ENCODE peak calls at places on chromosome 17, in six cellular contexts. F is psoas muscle, N is NB4, O is choroid plexus epithelial cell, B is astrocyte of the spinal cord, X is uterus. J is an unnamed sample.

GRCh38 chr17:57900991-57901743 is 51.3 kb upstream of the MRPS23 start:
- DNase-seq in N (no peak), B (no peak), O (no peak), X (no peak), F (peak; percentile 4), J (peak; percentile 97)

GRCh38 chr17:75144816-75145511 is 9.3 kb downstream of the JPT1 start:
- DNase-seq in B (no peak), F (peak; percentile 20), X (no peak), N (no peak), O (no peak), J (no peak)

GRCh38 chr17:50514936-50515702 is 6.9 kb downstream of the MYCBPAP start:
- DNase-seq in O (peak; percentile 41), B (peak; percentile 29), N (no peak), X (no peak), F (no peak), J (peak; percentile 45)

GRCh38 chr17:75652934-75653549 is 13.9 kb downstream of the RECQL5 start:
- DNase-seq in F (no peak), N (peak; percentile 51), B (peak; percentile 16), O (peak; percentile 62), X (no peak), J (peak; percentile 31)

GRCh38 chr17:58947411-58948208 is 159.1 kb downstream of the TRIM37 start:
- DNase-seq in N (no peak), X (no peak), F (no peak), O (no peak), B (no peak), J (no peak)

GRCh38 chr17:2023692-2024571 is 1.2 kb downstream of the RTN4RL1 start:
- DNase-seq in F (peak; percentile 69), O (peak; percentile 68), X (peak; percentile 54), N (peak; percentile 49), B (peak; percentile 25), J (no peak)

GRCh38 chr17:21043296-21044232 is 753 bp upstream of the USP22 start:
- DNase-seq in B (peak; percentile 100), N (peak; percentile 100), F (peak; percentile 100), O (peak; percentile 99), X (peak; percentile 97), J (peak; percentile 90)

GRCh38 chr17:58966208-58966607 is 140.5 kb downstream of the TRIM37 start:
- DNase-seq in X (no peak), B (no peak), N (no peak), O (no peak), F (no peak), J (no peak)

GRCh38 chr17:4161179-4161559 is 18.2 kb downstream of the CYB5D2 start:
- DNase-seq in F (peak; percentile 85), O (peak; percentile 93), B (peak; percentile 82), X (no peak), N (peak; percentile 14), J (peak; percentile 93)

GRCh38 chr17:32822996-32823395 is 53.9 kb downstream of the MYO1D start:
- DNase-seq in N (no peak), O (peak; percentile 13), B (peak; percentile 5), F (no peak), X (no peak), J (no peak)
- H3K4me3 ChIP-seq in N (no peak overlapping the region), O (no peak overlapping the region), B (no peak overlapping the region), F (peak overlapping the region; percentile 41), X (no peak overlapping the region), J (peak overlapping the region; percentile 36)

GRCh38 chr17:8121531-8122390 is 2.1 kb downstream of the HES7 start:
- DNase-seq in B (peak; percentile 65), N (peak; percentile 83), X (peak; percentile 67), F (peak; percentile 78), O (peak; percentile 52), J (no peak)
- TF ChIP-seq CTCF in B (peak; percentile 50), N (peak; percentile 36), X (peak; percentile 63), F (peak; percentile 41), O (peak; percentile 27), J (peak; percentile 58)

GRCh38 chr17:42050360-42051012 is at the start of gene C17orf113:
- DNase-seq in F (peak; percentile 82), N (peak; percentile 53), O (peak; percentile 22), B (no peak), X (peak; percentile 50), J (no peak)
- H3K4me3 ChIP-seq in F (peak within 1 kb of the TSS; percentile 85), N (peak within 1 kb of the TSS; percentile 34), O (peak within 1 kb of the TSS; percentile 49), B (peak within 1 kb of the TSS; percentile 37), X (peak within 1 kb of the TSS; percentile 31), J (peak within 1 kb of the TSS; percentile 56)

DNA sequence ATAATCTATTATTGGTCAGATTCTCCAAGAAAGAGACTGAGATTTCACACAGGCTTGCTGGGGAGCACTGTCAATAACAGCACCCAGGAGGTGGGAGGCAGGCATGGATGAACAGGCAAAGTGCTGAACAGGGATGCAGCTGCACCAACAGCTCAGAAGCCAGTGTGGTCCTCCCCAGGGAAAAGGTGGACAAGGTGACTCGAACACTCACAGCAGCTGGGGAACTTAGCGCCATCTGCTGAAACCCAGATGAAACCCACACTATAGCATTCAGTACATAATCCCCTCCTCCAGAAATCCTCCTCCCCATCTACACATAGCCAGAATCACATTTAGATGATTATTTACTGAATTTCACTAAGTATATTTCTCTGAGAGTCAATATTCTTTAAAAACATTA is 255.2 kb upstream of the WSB1 start:
- DNase-seq in N (peak; percentile 72), X (no peak), B (no peak), O (no peak), F (no peak), J (no peak)
- TF ChIP-seq CTCF in N (peak; percentile 79), X (no peak), B (no peak), O (no peak), F (no peak), J (no peak)

DNA sequence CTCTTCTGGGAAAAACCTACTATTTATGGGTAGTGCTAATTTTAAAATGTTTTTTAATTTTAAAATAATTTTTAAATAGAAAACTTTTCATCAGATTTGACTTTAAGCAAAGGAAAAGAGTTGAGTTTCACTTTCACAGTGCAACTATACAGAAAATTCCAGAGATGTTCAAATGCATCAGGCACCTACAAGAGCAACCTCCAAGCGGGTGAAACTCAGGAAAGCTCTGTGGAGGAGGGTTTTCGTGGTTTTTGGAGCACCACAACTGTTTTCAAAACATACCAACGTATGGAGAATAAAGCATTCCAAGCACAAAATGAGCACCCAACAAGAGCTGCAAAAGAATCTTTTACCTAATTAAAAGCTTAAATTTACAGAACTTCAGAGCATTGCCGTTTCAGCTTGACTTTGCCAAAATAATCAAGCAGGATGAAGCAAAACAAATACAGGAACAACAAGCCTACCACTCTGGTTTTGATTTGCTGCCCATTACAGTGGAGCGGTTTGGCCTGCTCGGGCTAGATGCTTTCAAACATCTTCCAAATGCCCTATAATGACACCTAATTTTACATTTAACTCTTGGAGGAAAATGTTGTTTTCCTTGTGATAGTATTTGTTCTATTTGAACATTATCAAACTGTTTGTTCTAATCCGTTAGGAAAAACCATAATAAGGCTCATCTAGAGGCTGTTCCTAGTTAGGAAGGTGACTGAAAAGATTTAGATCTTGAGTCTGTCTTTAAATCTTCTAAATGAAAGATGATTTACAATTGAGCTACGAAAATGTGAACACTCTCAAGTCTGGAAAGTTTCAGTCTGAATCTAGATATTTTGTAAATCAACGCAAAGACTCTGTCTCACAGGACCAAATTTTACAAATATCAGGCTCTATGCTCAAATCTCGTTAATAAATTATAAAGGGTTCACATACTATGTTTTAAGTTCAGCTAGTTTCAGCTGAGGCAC is 34.5 kb downstream of the NACA2 start:
- DNase-seq in N (no peak), X (no peak), F (no peak), B (peak; percentile 15), O (peak; percentile 28), J (no peak)
- H3K4me3 ChIP-seq in N (no peak overlapping the region), X (no peak overlapping the region), F (no peak overlapping the region), B (no peak overlapping the region), O (no peak overlapping the region), J (no peak overlapping the region)

DNA sequence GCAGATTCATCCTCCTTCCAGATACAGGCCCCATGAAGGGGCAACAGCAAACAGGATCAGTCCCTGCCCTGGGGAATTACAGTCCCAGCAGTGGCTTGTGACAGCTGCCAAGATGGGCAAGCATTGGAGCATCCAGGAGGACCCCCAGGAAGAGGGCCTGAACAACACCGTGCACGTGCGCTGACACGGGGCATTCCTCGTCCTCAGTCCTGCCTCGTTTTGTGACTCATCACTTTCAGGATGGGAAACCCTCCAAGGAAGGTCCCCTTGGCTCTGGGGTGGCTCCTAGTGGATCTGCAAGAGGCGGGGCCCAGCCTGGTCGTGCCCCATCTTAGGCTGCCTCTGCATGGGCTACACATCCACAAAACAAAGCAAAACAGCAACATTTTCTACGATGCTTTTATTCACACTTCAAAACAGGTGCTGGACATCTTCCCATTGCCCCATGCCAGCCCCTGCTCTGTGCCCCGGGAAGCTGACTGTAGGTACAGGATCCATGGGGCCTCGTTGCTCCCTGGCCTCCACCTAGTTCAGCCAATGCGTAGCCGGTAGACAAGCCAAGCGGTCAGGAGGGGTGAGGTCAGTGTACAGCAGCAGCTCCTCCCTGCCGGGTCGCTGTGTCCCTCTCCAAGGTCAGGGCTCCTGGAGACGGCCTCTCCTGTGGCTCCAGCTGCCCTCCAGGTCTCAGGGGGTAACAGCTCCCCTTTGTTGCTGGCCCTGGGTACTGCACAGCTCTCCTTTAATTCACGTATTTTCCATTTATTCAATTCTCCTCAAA is 32.3 kb downstream of the ACTG1 start:
- DNase-seq in O (peak; percentile 38), B (peak; percentile 62), F (peak; percentile 82), N (no peak), X (no peak), J (peak; percentile 30)
- TF ChIP-seq CTCF in O (no peak), B (peak; percentile 24), F (no peak), N (no peak), X (no peak), J (no peak)